ENCODE peak calls at places on chromosomes 13 and 19, in ten cellular contexts. W, D, F, A, V, C, Q, S, M and J are unnamed samples.

GRCh38 chr19:1168877-1169791 is 4.9 kb downstream of the SBNO2 start:
- DNase-seq in F (no peak), A (no peak), C (no peak), W (peak), Q (no peak), M (no peak), V (no peak), D (no peak), S (no peak), J (peak)

GRCh38 chr19:720691-721160 is 12.0 kb downstream of the PALM start:
- DNase-seq in S (no peak), A (no peak), Q (no peak), V (no peak), W (no peak), C (peak), D (no peak), M (no peak), F (no peak), J (no peak)

GRCh38 chr19:8307400-8307964 is 676 bp downstream of the CD320 start:
- DNase-seq in D (no peak), W (no peak), A (no peak), M (peak), C (peak), Q (peak), V (no peak), S (peak), F (no peak), J (no peak)

GRCh38 chr19:56842421-56842820 is 1.9 kb upstream of the PEG3 start:
- DNase-seq in D (no peak), Q (no peak), C (no peak), S (no peak), M (no peak), F (no peak), V (no peak), A (peak), W (no peak), J (no peak)

GRCh38 chr13:79549355-79550106 is 68.6 kb downstream of the NDFIP2 start:
- DNase-seq in V (no peak), F (no peak), W (no peak), C (no peak), M (no peak), A (no peak), Q (no peak), D (no peak), S (no peak), J (no peak)

GRCh38 chr13:111129465-111130110 is 14.5 kb downstream of the ARHGEF7 start:
- DNase-seq in W (no peak), S (no peak), C (no peak), M (no peak), D (no peak), V (no peak), Q (no peak), F (no peak), A (no peak), J (no peak)

GRCh38 chr13:82747331-82747730 is 1134.9 kb downstream of the SLITRK1 start:
- DNase-seq in W (peak), F (no peak), D (no peak), C (peak), Q (no peak), V (no peak), M (no peak), A (no peak), S (no peak), J (peak)

GRCh38 chr19:41847351-41848105 is 2.7 kb downstream of the DMRTC2 start:
- DNase-seq in V (no peak), C (no peak), Q (no peak), D (no peak), W (no peak), A (no peak), F (no peak), M (no peak), S (no peak), J (no peak)

GRCh38 chr19:39941615-39942507 is 7.4 kb upstream of the FCGBP start:
- DNase-seq in A (peak), F (no peak), Q (no peak), C (no peak), V (peak), M (no peak), D (peak), W (peak), S (no peak), J (no peak)

GRCh38 chr13:21608961-21609360 is 5.0 kb upstream of the MICU2 start:
- DNase-seq in Q (no peak), F (no peak), V (no peak), W (peak), C (no peak), D (no peak), S (no peak), M (no peak), A (no peak), J (no peak)

GRCh38 chr13:43058836-43059235 is 35.5 kb downstream of the DNAJC15 start:
- DNase-seq in D (no peak), A (no peak), C (no peak), M (no peak), F (no peak), W (no peak), Q (no peak), V (no peak), S (no peak), J (no peak)

GRCh38 chr19:29942404-29943261 is 594 bp downstream of the URI1 start:
- DNase-seq in Q (peak), V (peak), S (peak), A (peak), C (peak), F (peak), W (peak), D (peak), M (peak), J (no peak)

GRCh38 chr19:19445911-19446361 is 40.5 kb downstream of the GATAD2A start:
- DNase-seq in M (no peak), D (no peak), F (no peak), S (no peak), Q (no peak), C (no peak), V (no peak), W (peak), A (no peak), J (no peak)

GRCh38 chr13:79710376-79710775 is 229.4 kb downstream of the NDFIP2 start:
- DNase-seq in D (no peak), V (no peak), F (no peak), M (no peak), Q (no peak), C (no peak), W (peak), A (peak), S (no peak), J (peak)

GRCh38 chr19:28244966-28245365 is 968.0 kb downstream of the UQCRFS1 start:
- DNase-seq in C (no peak), D (no peak), A (no peak), V (no peak), W (no peak), F (no peak), Q (no peak), S (no peak), M (no peak), J (no peak)

GRCh38 chr19:28245937-28246336 is 967.0 kb downstream of the UQCRFS1 start:
- DNase-seq in Q (no peak), A (no peak), D (no peak), V (no peak), S (no peak), W (no peak), C (no peak), M (no peak), F (no peak), J (no peak)

GRCh38 chr19:28239270-28239669 is 973.7 kb downstream of the UQCRFS1 start:
- DNase-seq in C (peak), W (peak), A (peak), M (no peak), Q (peak), D (no peak), S (peak), F (peak), V (no peak), J (no peak)

DNA sequence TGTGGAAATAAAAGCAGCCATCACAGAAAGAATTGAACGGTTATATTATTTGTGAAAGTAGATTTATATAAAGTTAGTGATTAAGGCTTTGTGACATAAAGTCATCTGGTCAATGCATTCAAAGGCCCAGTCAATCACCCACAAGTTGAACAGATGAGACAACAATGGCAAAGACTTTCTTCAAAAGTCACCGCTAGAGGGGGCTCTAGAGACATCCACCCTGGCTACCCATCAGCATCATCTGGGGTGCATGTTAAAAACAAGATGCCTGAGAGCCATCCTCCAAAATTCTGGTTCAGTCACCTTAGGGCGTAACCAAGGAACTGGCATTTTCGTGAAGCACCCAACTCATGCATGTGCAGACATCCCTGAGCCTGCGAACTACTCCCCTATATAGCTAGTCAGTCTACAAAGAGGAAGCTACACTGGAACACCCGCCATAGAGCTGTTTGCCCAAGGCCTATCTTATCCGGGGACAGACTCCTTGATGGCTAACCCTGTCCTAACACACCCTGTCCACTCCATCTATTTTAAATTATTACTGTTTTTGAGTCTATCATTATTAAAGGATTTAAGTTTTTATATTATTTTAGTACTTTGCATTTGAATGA is 970.5 kb downstream of the UQCRFS1 start:
- DNase-seq in D (peak), F (peak), M (peak), V (no peak), C (peak), A (peak), Q (no peak), S (peak), W (peak), J (no peak)
- TF ChIP-seq CTCF in D (no peak), F (peak), M (peak), V (no peak), C (peak), A (peak), Q (peak), S (peak), W (peak), J (peak)

GRCh38 chr13:74683411-74683810 is 549.2 kb upstream of the KLF12 start:
- DNase-seq in F (no peak), C (peak), V (no peak), D (no peak), S (peak), A (no peak), Q (no peak), W (peak), M (no peak), J (no peak)
- TF ChIP-seq CTCF in F (peak), C (peak), V (no peak), D (no peak), S (peak), A (peak), Q (no peak), W (peak), M (no peak), J (peak)

GRCh38 chr13:91805605-91806004 is 407.2 kb downstream of the GPC5 start:
- DNase-seq in C (peak), A (peak), W (no peak), F (no peak), D (no peak), Q (no peak), S (no peak), M (no peak), V (no peak), J (no peak)
- TF ChIP-seq CTCF in C (peak), A (peak), W (no peak), F (peak), D (no peak), Q (peak), S (peak), M (no peak), V (no peak), J (no peak)

DNA sequence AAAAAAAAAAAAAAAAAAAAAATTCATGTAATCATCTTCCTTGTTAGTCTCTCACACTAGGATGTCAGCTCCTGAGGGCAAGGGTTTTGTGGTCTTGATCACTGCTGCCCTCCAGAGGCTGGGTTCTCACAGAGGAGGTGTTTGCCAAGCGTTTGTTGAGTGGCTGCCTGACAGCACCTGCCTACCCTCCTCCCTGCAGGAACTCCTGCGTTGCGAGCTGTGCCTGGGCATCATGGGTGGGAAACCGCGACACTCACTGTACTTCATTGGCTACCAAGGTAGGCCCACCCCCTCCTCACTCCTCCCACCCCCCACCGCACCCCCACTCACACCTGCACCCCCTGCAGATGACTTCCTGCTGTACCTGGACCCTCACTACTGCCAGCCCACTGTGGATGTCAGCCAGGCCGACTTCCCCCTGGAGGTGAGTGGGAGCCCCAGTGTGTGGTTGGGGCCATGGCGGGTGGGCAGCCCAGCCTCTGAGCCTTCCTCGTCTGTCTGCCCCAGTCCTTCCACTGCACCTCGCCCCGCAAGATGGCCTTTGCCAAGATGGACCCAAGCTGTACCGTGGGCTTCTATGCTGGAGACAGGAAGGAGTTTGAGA is 8.1 kb downstream of the ATG4D start:
- DNase-seq in F (peak), Q (no peak), D (peak), A (peak), C (peak), V (no peak), M (peak), S (peak), W (peak), J (peak)
- TF ChIP-seq CTCF in F (peak), Q (no peak), D (no peak), A (no peak), C (peak), V (no peak), M (no peak), S (peak), W (peak), J (peak)

DNA sequence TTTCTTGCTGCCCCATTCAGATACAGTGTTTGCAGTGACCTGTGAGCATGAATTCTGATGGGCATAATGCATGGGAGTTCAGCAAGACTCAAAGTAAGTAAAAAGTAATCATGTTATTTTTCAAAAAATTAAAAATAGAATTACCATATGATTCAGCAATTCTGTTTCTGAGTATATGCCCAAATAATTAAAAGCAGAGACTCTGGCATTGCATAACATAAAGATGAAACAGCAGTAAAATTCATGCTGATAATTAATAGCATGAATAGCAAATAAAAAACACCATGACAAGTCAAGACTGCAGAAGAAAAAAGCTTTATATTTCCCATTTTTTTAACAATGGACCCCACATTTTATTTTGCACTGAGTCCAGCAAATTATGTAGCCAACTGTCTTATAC is 21.3 kb downstream of the RNF6 start:
- DNase-seq in M (no peak), V (no peak), F (no peak), Q (no peak), S (no peak), C (no peak), A (no peak), W (peak), D (no peak), J (no peak)
- TF ChIP-seq CTCF in M (no peak), V (no peak), F (no peak), Q (no peak), S (no peak), C (no peak), A (no peak), W (no peak), D (no peak), J (no peak)

GRCh38 chr13:113404366-113404722 is 40.4 kb upstream of the GRTP1 start:
- DNase-seq in A (no peak), W (no peak), Q (no peak), C (no peak), V (no peak), M (no peak), F (no peak), D (no peak), S (peak), J (no peak)

GRCh38 chr13:113407103-113407530 is 43.2 kb upstream of the GRTP1 start:
- DNase-seq in M (no peak), Q (no peak), V (no peak), A (no peak), W (no peak), C (no peak), F (peak), S (peak), D (no peak), J (no peak)

GRCh38 chr13:113404723-113405471 is 41.0 kb upstream of the GRTP1 start:
- DNase-seq in A (no peak), F (peak), W (no peak), S (peak), Q (no peak), C (no peak), M (no peak), V (no peak), D (no peak), J (no peak)

GRCh38 chr13:113406321-113407102 is 42.6 kb upstream of the GRTP1 start:
- DNase-seq in D (no peak), A (no peak), W (no peak), F (peak), M (no peak), V (no peak), Q (no peak), C (no peak), S (peak), J (no peak)

GRCh38 chr13:113405481-113406300 is 41.8 kb upstream of the GRTP1 start:
- DNase-seq in S (peak), W (no peak), F (peak), A (no peak), V (no peak), M (no peak), D (no peak), Q (no peak), C (no peak), J (no peak)
- TF ChIP-seq CTCF in S (no peak), W (no peak), F (no peak), A (no peak), V (no peak), M (no peak), D (no peak), Q (no peak), C (no peak), J (no peak)

GRCh38 chr19:50230379-50231351 is 27.2 kb downstream of the MYH14 start:
- DNase-seq in Q (no peak), S (peak), F (peak), C (peak), D (no peak), V (no peak), W (no peak), M (no peak), A (no peak), J (no peak)
- TF ChIP-seq CTCF in Q (peak), S (peak), F (peak), C (peak), D (no peak), V (no peak), W (no peak), M (no peak), A (peak), J (no peak)